ENCODE peak calls at places on chromosome 9, in seven cellular contexts. I, T, Q, H, V, B and A are unnamed samples.

GRCh38 chr9:78533500-78533899 is 236.6 kb downstream of the PSAT1 start:
- DNase-seq in I (no peak), T (no peak), Q (no peak), H (no peak), V (no peak), B (no peak), A (no peak)

GRCh38 chr9:82021198-82021597 is 32.6 kb downstream of the SPATA31D1 start:
- DNase-seq in I (no peak), T (no peak), Q (no peak), H (no peak), V (no peak), B (no peak), A (no peak)

GRCh38 chr9:137772281-137772873 is 105.2 kb upstream of the CACNA1B start:
- DNase-seq in I (no peak), T (no peak), Q (no peak), H (no peak), V (no peak), B (no peak), A (no peak)

GRCh38 chr9:90611568-90611967 is 31.1 kb downstream of the DIRAS2 start:
- DNase-seq in I (no peak), T (no peak), Q (no peak), H (no peak), V (no peak), B (no peak), A (no peak)

GRCh38 chr9:106718996-106719395 is 144.0 kb upstream of the ZNF462 start:
- DNase-seq in I (no peak), T (no peak), Q (no peak), H (no peak), V (no peak), B (no peak), A (no peak)

GRCh38 chr9:29647451-29647850 is 2074.2 kb upstream of the C9orf72 start:
- DNase-seq in I (no peak), T (no peak), Q (no peak), H (no peak), V (no peak), B (no peak), A (no peak)

GRCh38 chr9:119768266-119768665 is 399.0 kb upstream of the BRINP1 start:
- DNase-seq in I (no peak), T (no peak), Q (no peak), H (no peak), V (no peak), B (no peak), A (no peak)

GRCh38 chr9:83304686-83305085 is 233.5 kb downstream of the FRMD3 start:
- DNase-seq in I (no peak), T (peak; percentile 92), Q (peak; percentile 71), H (peak; percentile 49), V (no peak), B (peak; percentile 61), A (peak; percentile 95)

GRCh38 chr9:134644715-134645606 is 3.4 kb downstream of the COL5A1 start:
- DNase-seq in I (no peak), T (peak; percentile 84), Q (no peak), H (no peak), V (no peak), B (peak; percentile 71), A (peak; percentile 91)

GRCh38 chr9:109092051-109092580 is 27.6 kb downstream of the TMEM245 start:
- DNase-seq in I (no peak), T (no peak), Q (no peak), H (no peak), V (no peak), B (no peak), A (no peak)

GRCh38 chr9:89661956-89662717 is 57.3 kb downstream of the GADD45G start:
- DNase-seq in I (peak; percentile 71), T (peak; percentile 99), Q (peak; percentile 98), H (peak; percentile 92), V (peak; percentile 50), B (peak; percentile 98), A (peak; percentile 99)

GRCh38 chr9:117528225-117528624 is 113.4 kb upstream of the ASTN2 start:
- DNase-seq in I (no peak), T (no peak), Q (no peak), H (no peak), V (no peak), B (no peak), A (no peak)

GRCh38 chr9:128214571-128215490 is 11.7 kb downstream of the DNM1 start:
- DNase-seq in I (no peak), T (no peak), Q (peak; percentile 61), H (no peak), V (no peak), B (no peak), A (no peak)

GRCh38 chr9:134007150-134007549 is 15.0 kb upstream of the VAV2 start:
- DNase-seq in I (no peak), T (no peak), Q (no peak), H (no peak), V (no peak), B (no peak), A (no peak)

GRCh38 chr9:133100518-133101355 is 20.3 kb downstream of the RALGDS start:
- DNase-seq in I (no peak), T (peak; percentile 15), Q (peak; percentile 52), H (no peak), V (no peak), B (no peak), A (no peak)

GRCh38 chr9:77582572-77583365 is 65.4 kb downstream of the GNA14 start:
- DNase-seq in I (no peak), T (no peak), Q (no peak), H (no peak), V (no peak), B (no peak), A (no peak)

GRCh38 chr9:35518212-35518917 is 28.5 kb downstream of the RUSC2 start:
- DNase-seq in I (no peak), T (no peak), Q (no peak), H (no peak), V (no peak), B (peak; percentile 68), A (no peak)

GRCh38 chr9:96495341-96495740 is 45.4 kb downstream of the HABP4 start:
- DNase-seq in I (no peak), T (peak; percentile 8), Q (peak; percentile 74), H (no peak), V (no peak), B (peak; percentile 57), A (no peak)

DNA sequence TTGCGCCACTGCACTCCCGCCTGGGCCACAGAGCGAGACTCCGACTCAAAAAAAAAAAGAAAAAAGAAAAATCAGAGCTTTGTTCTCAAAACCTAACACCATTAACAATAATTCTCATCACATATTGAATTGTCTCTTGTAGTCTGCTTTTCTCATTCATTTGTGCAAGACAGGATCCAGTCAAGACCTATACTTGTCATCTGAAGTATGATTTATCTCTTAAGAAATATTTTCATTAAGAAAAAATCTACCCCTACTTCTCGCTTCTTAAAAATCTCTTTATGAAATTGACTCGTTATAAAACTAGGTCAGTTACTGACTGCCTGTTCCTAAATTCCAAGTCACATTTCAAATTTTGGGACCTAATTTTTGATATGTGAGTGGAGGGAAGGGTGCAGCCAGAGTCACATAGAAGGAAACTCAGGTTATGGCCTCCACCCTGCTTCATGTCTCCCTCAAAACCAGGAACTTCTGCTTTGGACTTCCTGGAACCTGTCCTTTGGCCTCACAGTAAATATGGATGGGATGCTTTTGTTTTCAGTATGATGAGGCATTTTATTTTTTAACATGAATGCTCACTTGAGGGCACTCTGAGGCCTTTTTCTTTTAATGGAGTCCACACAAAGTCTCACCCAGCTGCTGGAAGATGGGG is 18.9 kb downstream of the ZNF169 start:
- DNase-seq in I (no peak), T (no peak), Q (no peak), H (no peak), V (no peak), B (no peak), A (no peak)
- H3K27ac ChIP-seq in I (no peak overlapping the region), T (no peak overlapping the region), Q (no peak overlapping the region), H (no peak overlapping the region), V (no peak overlapping the region), B (no peak overlapping the region), A (no peak overlapping the region)

GRCh38 chr9:136545065-136545965 is 533 bp downstream of the NOTCH1 start:
- DNase-seq in I (no peak), T (peak; percentile 68), Q (no peak), H (no peak), V (no peak), B (no peak), A (no peak)
- H3K27ac ChIP-seq in I (no peak overlapping the region), T (peak overlapping the region; percentile 85), Q (peak overlapping the region; percentile 86), H (peak overlapping the region; percentile 96), V (peak overlapping the region; percentile 17), B (peak overlapping the region; percentile 91), A (peak overlapping the region; percentile 78)

DNA sequence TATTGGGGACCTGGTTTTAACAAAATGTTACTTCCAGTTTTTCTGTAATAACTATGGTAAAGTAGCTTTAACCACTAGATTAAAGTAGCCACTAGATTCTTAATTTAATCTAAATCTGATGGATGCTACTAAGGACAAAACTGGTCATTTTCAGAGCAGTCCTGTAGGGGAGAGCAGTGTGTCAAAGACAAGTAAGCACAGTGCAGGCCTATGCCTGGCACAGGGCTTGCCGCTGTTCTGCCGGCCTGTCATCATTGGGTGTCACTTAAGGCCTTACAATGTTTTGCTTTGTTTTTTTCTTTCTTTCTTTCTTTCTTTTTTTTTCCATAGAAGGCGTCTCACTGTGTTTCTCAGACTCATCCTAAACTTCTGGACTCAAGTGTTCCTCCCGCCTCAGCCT is 53.0 kb upstream of the NXNL2 start:
- DNase-seq in I (no peak), T (no peak), Q (no peak), H (no peak), V (no peak), B (no peak), A (no peak)
- H3K27ac ChIP-seq in I (no peak overlapping the region), T (no peak overlapping the region), Q (no peak overlapping the region), H (no peak overlapping the region), V (no peak overlapping the region), B (no peak overlapping the region), A (no peak overlapping the region)

DNA sequence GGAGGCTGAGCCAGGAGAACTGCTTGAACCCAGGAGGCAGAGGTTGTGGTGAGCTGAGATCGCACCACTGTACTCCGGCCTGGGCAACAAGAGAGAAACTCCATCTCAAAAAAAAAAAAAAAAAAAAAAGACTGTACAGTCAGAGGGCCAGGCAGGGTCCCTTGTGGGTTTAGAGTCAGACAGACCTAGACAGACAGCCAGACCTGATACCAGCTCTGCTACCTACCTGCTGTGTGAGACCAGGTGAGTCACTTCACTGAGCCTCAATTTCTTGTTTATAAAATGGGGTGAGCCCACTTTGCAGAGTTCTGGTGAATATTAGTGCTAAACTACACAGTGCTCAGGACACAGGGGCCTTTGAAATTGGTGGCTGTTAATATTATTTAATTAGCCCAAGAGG is 19.7 kb downstream of the TRIM14 start:
- DNase-seq in I (no peak), T (no peak), Q (no peak), H (no peak), V (no peak), B (no peak), A (no peak)
- H3K27ac ChIP-seq in I (no peak overlapping the region), T (no peak overlapping the region), Q (no peak overlapping the region), H (no peak overlapping the region), V (no peak overlapping the region), B (no peak overlapping the region), A (no peak overlapping the region)

DNA sequence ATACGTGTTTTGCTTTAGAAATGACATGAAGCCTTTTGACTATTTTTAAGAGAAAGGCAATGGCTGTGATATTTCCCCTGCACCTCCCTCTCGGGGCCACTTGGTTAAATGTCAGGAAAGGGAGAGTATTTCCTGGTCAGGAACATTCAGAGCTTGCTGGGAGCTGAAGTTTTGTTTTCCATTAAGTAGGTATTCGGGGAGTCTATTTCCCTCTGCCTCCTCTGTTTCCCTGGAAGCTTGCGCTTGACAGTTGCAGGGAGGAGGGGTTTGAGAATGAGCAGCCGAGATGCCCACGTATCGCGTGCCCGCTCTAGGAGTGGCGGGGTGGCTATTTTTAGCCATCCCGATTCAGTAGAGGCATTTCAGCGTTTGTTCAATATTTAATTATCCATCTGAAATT is 6.7 kb downstream of the DAB2IP start:
- DNase-seq in I (no peak), T (no peak), Q (no peak), H (no peak), V (no peak), B (no peak), A (peak; percentile 51)
- H3K27ac ChIP-seq in I (no peak overlapping the region), T (no peak overlapping the region), Q (no peak overlapping the region), H (peak overlapping the region; percentile 55), V (no peak overlapping the region), B (no peak overlapping the region), A (peak overlapping the region; percentile 93)